ENCODE peak calls at places on chromosomes 7 and 10, in seven cellular contexts. F, I, Z, S, H, A and W are unnamed samples.

GRCh38 chr7:143408686-143409551 is at the start of gene EPHA1:
- DNase-seq in H (peak), F (no peak), I (no peak), S (peak), A (no peak), Z (no peak), W (peak)

GRCh38 chr7:39073432-39073831 is 95.7 kb downstream of the POU6F2 start:
- DNase-seq in F (no peak), H (no peak), I (peak), A (no peak), Z (no peak), S (no peak), W (no peak)

GRCh38 chr10:119489572-119490326 is 52.8 kb downstream of the RGS10 start:
- DNase-seq in F (no peak), S (peak), A (no peak), Z (no peak), I (peak), H (peak), W (no peak)

GRCh38 chr10:74750848-74751274 is 75.5 kb upstream of the KAT6B start:
- DNase-seq in A (no peak), Z (no peak), I (no peak), S (no peak), H (peak), F (peak), W (no peak)

GRCh38 chr10:71486465-71487114 is 89.9 kb downstream of the CDH23 start:
- DNase-seq in Z (no peak), I (peak), S (peak), H (peak), F (no peak), A (no peak), W (no peak)

GRCh38 chr10:71835671-71836593 is 15.1 kb downstream of the PSAP start:
- DNase-seq in S (peak), F (peak), H (peak), Z (peak), A (no peak), I (peak), W (peak)

GRCh38 chr7:20561908-20562307 is 53.6 kb upstream of the ABCB5 start:
- DNase-seq in Z (no peak), H (no peak), F (no peak), A (no peak), I (no peak), S (no peak), W (no peak)

GRCh38 chr10:31778627-31779026 is 150.0 kb downstream of the ARHGAP12 start:
- DNase-seq in S (no peak), H (no peak), Z (no peak), A (no peak), I (no peak), F (no peak), W (no peak)

GRCh38 chr7:26293569-26294308 is 2.1 kb downstream of the SNX10 start:
- DNase-seq in H (peak), I (no peak), Z (no peak), S (no peak), F (no peak), A (no peak), W (no peak)

GRCh38 chr10:7592627-7593026 is 74.1 kb downstream of the ITIH5 start:
- DNase-seq in I (no peak), H (no peak), F (no peak), S (no peak), Z (no peak), A (no peak), W (peak)

DNA sequence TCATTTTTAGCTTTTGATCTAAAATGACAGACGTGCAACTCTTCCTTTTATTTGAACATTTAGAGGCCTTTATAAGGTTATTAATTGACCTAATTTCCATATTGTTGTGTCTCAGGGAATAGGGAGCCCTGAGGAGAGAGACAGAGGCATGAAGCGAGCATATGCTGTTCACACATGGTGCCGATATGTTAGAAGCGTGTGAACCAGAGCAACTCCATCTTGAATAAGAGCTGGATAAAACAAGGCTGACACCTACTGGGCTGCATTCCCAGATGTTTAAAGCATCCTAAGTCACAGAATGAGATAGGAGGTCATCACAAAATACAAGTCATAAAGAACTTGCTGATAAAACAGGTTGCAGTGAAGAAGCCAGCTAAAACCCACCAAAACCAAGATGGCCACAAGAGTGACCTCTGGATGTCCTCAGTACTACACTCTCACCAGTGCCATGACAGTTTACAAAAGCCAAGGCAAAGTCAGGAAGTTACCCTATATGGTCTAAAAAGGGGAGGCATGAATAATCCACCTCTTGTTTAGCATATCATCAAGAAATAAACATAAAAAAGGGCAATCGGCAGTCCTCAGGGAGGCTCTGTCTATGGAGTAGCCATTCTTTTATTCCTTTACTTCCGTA is 80.1 kb downstream of the SEC61G start:
- DNase-seq in A (no peak), I (no peak), H (no peak), F (no peak), Z (no peak), S (no peak), W (no peak)
- TF ChIP-seq CTCF in A (no peak), I (no peak), H (no peak), F (no peak), Z (no peak), S (no peak), W (no peak)

DNA sequence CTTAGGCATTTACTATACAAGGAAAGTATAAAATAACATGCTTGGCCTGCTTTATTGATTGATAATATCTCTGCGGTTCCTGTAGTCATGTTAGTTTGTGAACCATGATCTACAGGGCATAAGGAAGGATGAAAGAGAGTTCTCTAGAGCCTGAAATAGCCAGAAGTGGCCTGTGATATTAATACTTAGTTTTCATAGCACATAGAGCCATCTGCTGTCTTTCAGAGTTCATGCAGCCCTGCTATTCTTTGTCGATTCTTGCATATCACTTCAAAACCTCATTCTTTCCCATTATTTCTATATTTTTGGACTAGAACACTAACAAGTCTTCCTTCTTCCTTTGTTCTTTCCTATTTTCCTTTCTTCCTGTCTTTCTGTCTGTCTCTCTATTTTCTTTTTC is 26.4 kb upstream of the PRKG1 start:
- DNase-seq in I (no peak), H (no peak), F (no peak), A (no peak), S (no peak), Z (no peak), W (no peak)
- TF ChIP-seq CTCF in I (no peak), H (no peak), F (peak), A (no peak), S (no peak), Z (no peak), W (no peak)

GRCh38 chr10:120606051-120606764 is 149.2 kb downstream of the PLPP4 start:
- DNase-seq in H (no peak), S (no peak), A (no peak), Z (no peak), I (no peak), F (no peak), W (no peak)

GRCh38 chr10:120612756-120613155 is 155.7 kb downstream of the PLPP4 start:
- DNase-seq in F (no peak), Z (no peak), S (no peak), A (no peak), H (no peak), I (no peak), W (no peak)

GRCh38 chr10:120601999-120602398 is 145.0 kb downstream of the PLPP4 start:
- DNase-seq in H (no peak), A (no peak), F (no peak), I (no peak), Z (no peak), S (no peak), W (no peak)

GRCh38 chr10:120607710-120608703 is 151.0 kb downstream of the PLPP4 start:
- DNase-seq in A (no peak), H (no peak), I (no peak), Z (no peak), S (no peak), F (no peak), W (no peak)

GRCh38 chr10:120607016-120607709 is 150.1 kb downstream of the PLPP4 start:
- DNase-seq in S (no peak), A (no peak), Z (peak), I (no peak), H (no peak), F (no peak), W (no peak)
- TF ChIP-seq CTCF in S (no peak), A (no peak), Z (peak), I (no peak), H (no peak), F (no peak), W (no peak)

GRCh38 chr7:8362723-8363369 is 70.6 kb upstream of the NXPH1 start:
- DNase-seq in A (no peak), S (no peak), I (no peak), Z (no peak), H (no peak), F (no peak), W (no peak)

GRCh38 chr7:8360564-8361153 is 72.8 kb upstream of the NXPH1 start:
- DNase-seq in A (no peak), S (no peak), F (no peak), Z (no peak), H (no peak), I (no peak), W (no peak)

GRCh38 chr7:8357536-8357935 is 75.9 kb upstream of the NXPH1 start:
- DNase-seq in H (no peak), I (no peak), Z (no peak), F (no peak), A (no peak), S (no peak), W (no peak)

GRCh38 chr7:8365499-8366110 is 67.8 kb upstream of the NXPH1 start:
- DNase-seq in A (no peak), I (no peak), Z (no peak), S (no peak), H (no peak), F (no peak), W (no peak)

GRCh38 chr7:8363407-8364015 is 69.9 kb upstream of the NXPH1 start:
- DNase-seq in Z (no peak), F (no peak), H (no peak), A (no peak), S (no peak), I (no peak), W (no peak)
- TF ChIP-seq CTCF in Z (no peak), F (no peak), H (no peak), A (no peak), S (no peak), I (no peak), W (no peak)

DNA sequence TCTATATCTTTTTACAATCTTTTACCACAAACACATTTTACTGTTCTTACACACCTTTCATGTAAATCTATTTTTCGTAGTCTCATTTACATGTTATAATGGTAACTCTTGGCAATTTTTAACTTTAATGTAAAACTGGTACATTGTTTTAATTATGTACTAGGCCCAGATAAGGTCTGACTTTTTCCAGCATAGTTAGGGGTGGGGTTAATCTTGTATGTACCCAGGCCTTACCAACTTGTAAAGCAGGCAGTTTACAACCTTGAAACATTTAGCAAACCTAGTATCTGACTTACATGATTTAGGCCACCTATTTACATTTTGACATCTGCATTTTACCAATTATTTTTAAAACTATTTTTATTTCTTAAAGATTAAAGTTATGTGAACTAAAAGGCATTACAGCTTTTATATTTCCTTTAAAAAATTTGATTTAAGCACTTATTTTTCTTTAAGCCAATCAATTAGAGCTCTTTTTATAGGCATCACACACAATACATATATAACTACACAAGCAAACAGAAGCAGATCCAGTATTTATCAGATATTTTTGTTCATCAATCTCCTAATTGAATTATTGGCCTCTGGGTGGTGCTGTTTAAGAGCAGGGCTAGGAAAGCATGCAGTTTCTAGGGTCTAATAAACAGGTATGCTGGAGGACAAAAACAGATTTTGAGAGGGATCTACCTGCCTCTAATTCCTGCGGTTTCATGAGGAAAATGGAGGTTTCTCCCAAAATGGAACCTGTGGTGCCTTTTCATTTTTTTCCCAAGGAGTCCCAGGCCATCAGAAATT is 19.7 kb upstream of the CROT start:
- DNase-seq in A (no peak), H (no peak), Z (no peak), I (no peak), S (no peak), F (no peak), W (no peak)
- TF ChIP-seq CTCF in A (no peak), H (no peak), Z (no peak), I (no peak), S (no peak), F (no peak), W (no peak)

DNA sequence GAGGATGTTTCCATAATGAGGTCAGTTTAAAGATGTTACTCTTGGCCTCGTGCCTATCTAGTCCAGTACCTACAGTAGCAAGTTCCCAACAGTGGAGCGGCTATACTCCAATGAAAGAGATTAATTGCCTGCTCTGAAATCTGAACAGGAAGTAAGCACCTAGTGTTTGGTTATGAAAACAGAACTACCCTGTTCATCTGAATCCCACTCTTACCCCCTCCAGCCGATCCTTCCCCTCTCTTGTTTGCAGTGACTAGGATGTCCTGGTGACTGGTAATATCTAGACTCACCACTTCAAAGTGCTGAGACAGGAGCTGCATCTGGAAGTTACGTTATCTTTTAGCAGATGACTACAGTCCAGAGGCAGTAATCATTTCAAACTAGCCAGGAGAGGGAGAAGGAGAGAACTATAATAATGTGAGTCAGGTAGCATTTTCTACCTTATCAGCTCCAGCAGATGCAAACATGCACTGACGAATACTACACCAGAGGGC is 666.7 kb upstream of the NRP1 start:
- DNase-seq in Z (no peak), I (no peak), F (no peak), S (no peak), A (no peak), H (no peak), W (no peak)
- TF ChIP-seq CTCF in Z (no peak), I (no peak), F (no peak), S (no peak), A (no peak), H (no peak), W (no peak)

GRCh38 chr7:120412139-120412538 is 139.2 kb downstream of the KCND2 start:
- DNase-seq in A (no peak), I (no peak), Z (no peak), F (no peak), S (no peak), H (no peak), W (no peak)
- TF ChIP-seq CTCF in A (no peak), I (no peak), Z (no peak), F (no peak), S (no peak), H (no peak), W (no peak)

GRCh38 chr10:94183666-94184264 is 179.0 kb downstream of the NOC3L start:
- DNase-seq in A (no peak), S (no peak), Z (peak), F (no peak), H (no peak), I (no peak), W (no peak)
- TF ChIP-seq CTCF in A (no peak), S (no peak), Z (no peak), F (no peak), H (no peak), I (no peak), W (no peak)

GRCh38 chr10:45442251-45442650 is 68.2 kb downstream of the ALOX5 start:
- DNase-seq in H (no peak), F (no peak), S (no peak), Z (no peak), A (no peak), I (no peak), W (no peak)

GRCh38 chr10:45444022-45444421 is 70.0 kb downstream of the ALOX5 start:
- DNase-seq in Z (no peak), F (no peak), A (no peak), S (no peak), H (no peak), I (no peak), W (peak)

GRCh38 chr10:45443101-45444009 is 69.3 kb downstream of the ALOX5 start:
- DNase-seq in Z (no peak), A (no peak), H (no peak), S (no peak), I (no peak), F (no peak), W (no peak)

GRCh38 chr10:45441791-45442190 is 67.8 kb downstream of the ALOX5 start:
- DNase-seq in F (no peak), A (no peak), Z (no peak), I (no peak), H (no peak), S (no peak), W (no peak)

GRCh38 chr10:45442670-45443069 is 68.7 kb downstream of the ALOX5 start:
- DNase-seq in A (no peak), Z (no peak), I (no peak), S (no peak), H (no peak), F (no peak), W (no peak)
- TF ChIP-seq CTCF in A (no peak), Z (no peak), I (no peak), S (no peak), H (peak), F (no peak), W (no peak)